ENCODE peak calls at places on chromosomes 13 and 19, in four cellular contexts. O is mammary epithelial cell, M is A549, Z is hepatocyte. A is an unnamed sample.

GRCh38 chr19:1407662-1408299 is 395 bp downstream of the DAZAP1 start:
- DNase-seq in Z (peak), M (no peak), O (no peak), A (no peak)

GRCh38 chr13:79995334-79995733 is 345.6 kb downstream of the SPRY2 start:
- DNase-seq in M (no peak), O (peak), Z (no peak), A (peak)

GRCh38 chr13:110925023-110925608 is 10.2 kb upstream of the ANKRD10 start:
- DNase-seq in Z (no peak), O (no peak), M (no peak), A (no peak)

GRCh38 chr19:3249408-3249807 is 24.9 kb downstream of the CELF5 start:
- DNase-seq in Z (no peak), O (no peak), M (peak), A (no peak)

GRCh38 chr13:37409756-37410155 is 188.8 kb downstream of the POSTN start:
- DNase-seq in Z (no peak), M (no peak), O (peak), A (no peak)

GRCh38 chr13:45278096-45278645 is 62.8 kb downstream of the TPT1 start:
- DNase-seq in O (no peak), Z (no peak), M (no peak), A (peak)

GRCh38 chr19:18157465-18158063 is 4.6 kb downstream of the PIK3R2 start:
- DNase-seq in Z (peak), M (no peak), O (peak), A (no peak)

GRCh38 chr19:4988770-4989251 is 19.9 kb downstream of the KDM4B start:
- DNase-seq in O (no peak), M (no peak), Z (no peak), A (no peak)

GRCh38 chr13:58080806-58081205 is 449.3 kb downstream of the PCDH17 start:
- DNase-seq in O (no peak), M (no peak), Z (no peak), A (no peak)

GRCh38 chr19:18607222-18608101 is 863 bp upstream of the CRLF1 start:
- DNase-seq in Z (no peak), M (no peak), O (no peak), A (no peak)

GRCh38 chr13:21435710-21436151 is 23.4 kb downstream of the ZDHHC20 start:
- DNase-seq in Z (peak), M (peak), O (peak), A (peak)

GRCh38 chr19:43910884-43911283 is 24.2 kb downstream of the ZNF45 start:
- DNase-seq in Z (no peak), O (no peak), M (no peak), A (no peak)

GRCh38 chr19:43905897-43906296 is 29.2 kb downstream of the ZNF45 start:
- DNase-seq in Z (no peak), M (no peak), O (no peak), A (no peak)

GRCh38 chr19:43913383-43913782 is 21.7 kb downstream of the ZNF45 start:
- DNase-seq in Z (no peak), M (peak), O (no peak), A (no peak)

GRCh38 chr19:43906774-43907173 is 28.3 kb downstream of the ZNF45 start:
- DNase-seq in M (no peak), O (no peak), Z (no peak), A (no peak)

DNA sequence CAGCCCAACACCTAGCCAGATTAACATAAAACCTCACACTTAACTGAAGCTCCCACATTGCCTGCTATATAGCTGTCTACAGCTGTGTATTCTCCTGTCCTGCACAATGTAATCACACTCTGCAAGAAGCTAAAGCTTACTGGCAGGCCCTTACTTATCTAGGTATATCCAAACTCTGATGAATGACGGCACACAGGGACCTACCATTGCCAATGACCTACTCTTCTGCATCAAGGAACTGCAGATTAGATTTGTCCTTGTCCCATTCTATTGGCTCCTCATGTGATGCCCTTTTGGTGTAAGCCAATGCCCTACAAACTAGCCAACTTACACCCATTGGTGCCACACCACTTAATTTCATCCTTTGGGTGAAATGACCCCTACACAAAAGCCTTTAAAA is 26.4 kb downstream of the ZNF45 start:
- DNase-seq in M (no peak), Z (no peak), O (no peak), A (no peak)
- H3K4me2 ChIP-seq in M (no peak), Z (no peak), O (no peak), A (no peak)

GRCh38 chr19:35460608-35461007 is 12.6 kb downstream of the FFAR2 start:
- DNase-seq in Z (no peak), O (no peak), M (no peak), A (no peak)
- H3K4me2 ChIP-seq in Z (no peak), O (no peak), M (no peak), A (no peak)

GRCh38 chr13:33454844-33455256 is 169.3 kb upstream of the STARD13 start:
- DNase-seq in Z (peak), O (no peak), M (no peak), A (no peak)
- H3K4me2 ChIP-seq in Z (no peak), O (no peak), M (no peak), A (no peak)

DNA sequence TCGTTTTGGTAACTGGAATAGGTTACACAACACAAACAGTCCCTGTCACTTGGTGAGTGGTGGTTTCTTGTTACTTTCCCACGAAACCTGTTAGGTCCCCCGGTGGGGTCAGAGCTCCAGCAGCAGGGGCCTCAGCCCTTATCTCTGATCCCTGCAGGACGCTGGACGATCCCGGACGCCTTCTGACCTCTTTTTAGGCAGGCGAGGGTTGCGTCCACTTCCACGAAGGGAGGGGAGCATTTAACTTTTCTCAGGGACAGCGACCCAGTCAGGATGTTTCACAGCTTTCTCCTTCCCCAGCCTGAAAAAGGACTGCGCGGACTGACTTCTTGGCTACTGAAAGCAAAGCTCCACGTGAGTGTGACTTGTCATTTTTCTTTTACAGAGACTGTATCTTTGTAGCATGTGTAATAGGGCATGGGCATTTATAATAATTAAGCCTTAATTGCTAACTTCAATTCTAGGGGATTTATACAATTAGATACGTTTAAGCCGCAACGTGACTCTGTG is 715 bp downstream of the ZNF234 start:
- DNase-seq in O (peak), M (no peak), Z (peak), A (peak)
- H3K4me2 ChIP-seq in O (peak), M (peak), Z (peak), A (peak)

GRCh38 chr19:45403272-45403671 is 1.6 kb downstream of the PPP1R13L start:
- DNase-seq in M (no peak), O (no peak), Z (no peak), A (no peak)
- H3K4me2 ChIP-seq in M (peak), O (peak), Z (peak), A (peak)

GRCh38 chr19:55486971-55487883 is 1.0 kb upstream of the SSC5D start:
- DNase-seq in Z (peak), O (peak), M (peak), A (peak)
- H3K4me2 ChIP-seq in Z (peak), O (no peak), M (peak), A (peak)

DNA sequence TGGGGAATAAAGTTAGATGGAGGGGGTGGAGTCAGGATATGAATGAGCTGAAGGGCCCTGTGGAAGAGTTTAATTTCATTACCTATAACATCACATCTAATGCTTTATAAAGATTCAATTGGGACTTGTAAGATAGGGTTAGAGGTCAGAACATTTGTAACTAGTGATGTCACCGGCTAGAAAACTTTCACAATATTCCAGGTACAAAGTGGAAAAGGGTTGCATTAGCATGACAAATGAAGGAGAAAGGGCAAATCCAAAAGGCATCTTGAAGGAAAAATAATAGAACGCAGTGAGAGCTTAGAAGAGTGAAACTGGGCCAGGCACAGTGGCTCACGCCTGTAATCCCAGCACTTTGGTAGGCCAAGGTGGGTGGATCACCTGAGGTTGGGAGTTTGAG is 7.6 kb downstream of the MBNL2 start:
- DNase-seq in Z (no peak), M (no peak), O (no peak), A (no peak)
- H3K4me2 ChIP-seq in Z (no peak), M (no peak), O (no peak), A (peak)

DNA sequence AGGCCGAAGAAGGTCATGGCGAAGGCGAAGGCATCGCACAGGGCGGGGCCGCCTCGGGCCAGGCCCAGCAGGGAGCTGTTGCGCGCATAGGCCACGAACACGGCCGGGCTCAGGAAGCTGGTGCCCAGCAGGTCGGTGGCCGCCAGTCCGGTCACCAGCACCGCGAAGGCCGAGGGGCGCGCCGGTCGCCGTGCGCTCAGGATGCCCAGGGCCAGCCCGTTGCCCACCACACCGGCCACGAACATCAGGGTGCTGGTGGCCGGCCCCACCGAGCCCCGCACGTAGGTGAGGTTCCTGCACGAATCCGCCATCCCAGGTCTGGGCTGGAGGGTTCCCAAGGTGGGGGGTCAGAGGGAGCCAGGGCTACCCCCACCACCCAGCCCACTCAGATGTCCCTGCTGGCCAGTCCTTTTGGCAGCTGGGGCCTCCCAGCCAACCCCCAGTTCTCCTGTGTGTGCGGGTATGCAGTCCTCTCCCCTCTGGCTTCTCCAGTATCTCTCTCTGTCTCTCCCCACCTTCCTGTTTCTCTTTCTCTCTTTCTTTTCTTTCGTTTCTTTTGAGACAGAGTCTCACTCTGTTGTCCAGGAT is 880 bp downstream of the PTGIR start:
- DNase-seq in O (no peak), Z (no peak), M (no peak), A (no peak)
- H3K4me2 ChIP-seq in O (no peak), Z (peak), M (no peak), A (no peak)

GRCh38 chr19:45049073-45049736 is 10.4 kb downstream of the CLASRP start:
- DNase-seq in Z (no peak), O (peak), M (no peak), A (no peak)
- H3K4me2 ChIP-seq in Z (no peak), O (peak), M (no peak), A (no peak)

A was measured in endothelial cell of umbilical vein.